ENCODE peak calls at places on chromosomes 13 and 19, in ten cellular contexts. U, O, W, Y, X, L, P, S, D and R are unnamed samples.

GRCh38 chr19:24159707-24160106 is 72.7 kb downstream of the ZNF254 start:
- DNase-seq in D (peak), X (no peak), W (no peak), Y (peak), U (no peak), S (no peak), L (peak), P (no peak), O (no peak), R (no peak)

GRCh38 chr19:3586124-3586626 is 897 bp downstream of the GIPC3 start:
- DNase-seq in W (peak), D (no peak), X (no peak), O (no peak), S (no peak), Y (no peak), L (no peak), P (no peak), U (no peak), R (no peak)

GRCh38 chr13:97191143-97191542 is 31.0 kb upstream of the MBNL2 start:
- DNase-seq in U (no peak), D (no peak), P (no peak), O (no peak), S (no peak), W (no peak), X (no peak), Y (no peak), L (no peak), R (no peak)

GRCh38 chr13:50226515-50227147 is 211.4 kb downstream of the KCNRG start:
- DNase-seq in U (no peak), L (no peak), W (no peak), P (no peak), X (no peak), Y (peak), D (peak), O (no peak), S (no peak), R (no peak)

GRCh38 chr19:29887498-29887897 is 54.5 kb upstream of the URI1 start:
- DNase-seq in D (no peak), U (no peak), S (no peak), Y (no peak), P (no peak), X (no peak), O (no peak), W (no peak), L (no peak), R (peak)

GRCh38 chr19:5824791-5825577 is 14.5 kb downstream of the FUT6 start:
- DNase-seq in D (no peak), O (no peak), L (no peak), S (no peak), X (no peak), U (no peak), W (no peak), P (no peak), Y (no peak), R (no peak)

GRCh38 chr13:80590551-80590950 is 249.6 kb upstream of the SPRY2 start:
- DNase-seq in X (no peak), S (no peak), P (no peak), L (no peak), D (no peak), U (no peak), Y (no peak), O (no peak), W (no peak), R (no peak)

GRCh38 chr19:49343127-49343526 is 7.9 kb downstream of the CD37 start:
- DNase-seq in L (no peak), X (no peak), Y (peak), U (no peak), S (no peak), P (no peak), D (no peak), W (no peak), O (no peak), R (no peak)

GRCh38 chr13:51148952-51149573 is 38.0 kb upstream of the C13orf42 start:
- DNase-seq in X (no peak), Y (peak), D (peak), P (no peak), S (peak), W (peak), U (no peak), L (peak), O (no peak), R (peak)

GRCh38 chr13:112740502-112741131 is 50.8 kb downstream of the ATP11A start:
- DNase-seq in U (no peak), D (peak), S (no peak), Y (no peak), L (peak), P (no peak), O (peak), W (peak), X (no peak), R (peak)

GRCh38 chr13:100039740-100040139 is 49.2 kb upstream of the PCCA start:
- DNase-seq in D (no peak), U (no peak), O (no peak), W (peak), Y (no peak), X (no peak), S (no peak), P (no peak), L (no peak), R (peak)

GRCh38 chr13:20291675-20292074 is 59.6 kb upstream of the GJB6 start:
- DNase-seq in X (no peak), L (no peak), Y (no peak), O (no peak), S (no peak), W (no peak), D (no peak), P (no peak), U (no peak), R (no peak)

GRCh38 chr13:80339841-80340642 is 884 bp downstream of the SPRY2 start:
- DNase-seq in U (no peak), X (peak), W (peak), L (peak), D (peak), S (no peak), P (no peak), Y (peak), O (peak), R (peak)

GRCh38 chr13:54206601-54207000 is 1178.0 kb downstream of the OLFM4 start:
- DNase-seq in O (no peak), W (no peak), Y (no peak), L (no peak), D (no peak), U (no peak), S (no peak), P (no peak), X (no peak), R (no peak)

GRCh38 chr19:1229056-1229607 is 8.7 kb downstream of the CBARP start:
- DNase-seq in O (no peak), L (no peak), S (no peak), X (no peak), D (no peak), W (no peak), U (no peak), P (no peak), Y (no peak), R (no peak)

GRCh38 chr13:30600470-30600869 is 17.2 kb upstream of the USPL1 start:
- DNase-seq in S (no peak), O (no peak), P (no peak), X (no peak), L (peak), Y (no peak), U (no peak), D (peak), W (no peak), R (no peak)

GRCh38 chr19:32231691-32232090 is 113.7 kb upstream of the ZNF507 start:
- DNase-seq in X (no peak), D (no peak), O (no peak), S (no peak), P (no peak), U (no peak), Y (no peak), W (no peak), L (no peak), R (no peak)

GRCh38 chr19:4380254-4380727 is 20.1 kb downstream of the SH3GL1 start:
- DNase-seq in W (no peak), P (peak), Y (peak), L (peak), D (no peak), O (peak), U (no peak), X (no peak), S (no peak), R (no peak)

GRCh38 chr13:30907167-30907761 is 1.2 kb downstream of the MEDAG start:
- DNase-seq in X (no peak), S (no peak), O (no peak), W (no peak), L (no peak), Y (no peak), P (no peak), D (peak), U (no peak), R (no peak)

GRCh38 chr19:37817180-37817911 is 38.0 kb upstream of the ZNF573 start:
- DNase-seq in D (peak), S (no peak), W (peak), U (no peak), L (no peak), Y (no peak), P (peak), X (peak), O (peak), R (no peak)

GRCh38 chr19:11551603-11552235 is 7.3 kb downstream of the ELOF1 start:
- DNase-seq in O (peak), X (no peak), S (no peak), L (no peak), D (no peak), W (peak), U (no peak), Y (no peak), P (no peak), R (peak)

GRCh38 chr19:5498817-5499535 is 43.8 kb downstream of the ZNRF4 start:
- DNase-seq in D (no peak), X (no peak), W (peak), Y (no peak), O (no peak), U (no peak), S (no peak), L (no peak), P (no peak), R (no peak)

GRCh38 chr13:48500652-48501197 is 32.2 kb downstream of the RCBTB2 start:
- DNase-seq in P (no peak), D (peak), S (peak), X (no peak), U (no peak), Y (peak), W (no peak), L (peak), O (no peak), R (peak)

GRCh38 chr13:89982406-89983085 is 1364.9 kb upstream of the MIR17HG start:
- DNase-seq in P (no peak), L (peak), O (no peak), S (peak), X (no peak), D (peak), U (no peak), Y (no peak), W (no peak), R (no peak)

GRCh38 chr13:79593121-79593520 is 112.2 kb downstream of the NDFIP2 start:
- DNase-seq in L (no peak), S (no peak), D (peak), P (no peak), Y (no peak), U (no peak), X (no peak), W (no peak), O (no peak), R (no peak)

GRCh38 chr13:91596832-91597231 is 198.4 kb downstream of the GPC5 start:
- DNase-seq in O (no peak), L (no peak), U (no peak), D (no peak), P (no peak), Y (no peak), X (no peak), S (no peak), W (no peak), R (no peak)

GRCh38 chr13:34107814-34108213 is 289.9 kb downstream of the RFC3 start:
- DNase-seq in P (no peak), U (no peak), Y (no peak), W (no peak), O (no peak), D (peak), S (no peak), X (no peak), L (peak), R (no peak)

GRCh38 chr19:5103061-5103701 is 134.3 kb downstream of the KDM4B start:
- DNase-seq in S (peak), O (no peak), D (peak), X (no peak), Y (no peak), U (no peak), P (no peak), W (no peak), L (no peak), R (no peak)

GRCh38 chr19:32875428-32875827 is 5.9 kb upstream of the SLC7A9 start:
- DNase-seq in S (no peak), W (no peak), U (no peak), O (peak), X (no peak), Y (no peak), L (no peak), D (no peak), P (no peak), R (no peak)

GRCh38 chr19:2446390-2446789 is 10.4 kb downstream of the LMNB2 start:
- DNase-seq in L (no peak), P (no peak), U (no peak), Y (peak), S (no peak), X (no peak), D (no peak), O (no peak), W (no peak), R (no peak)

GRCh38 chr13:114009590-114010400 is 35.9 kb upstream of the C13orf46 start:
- DNase-seq in X (no peak), Y (no peak), P (no peak), W (no peak), O (peak), D (no peak), L (no peak), U (no peak), S (no peak), R (no peak)

GRCh38 chr19:40601061-40601973 is at the start of gene LTBP4:
- DNase-seq in O (peak), S (no peak), Y (no peak), P (no peak), L (no peak), D (no peak), U (no peak), W (peak), X (no peak), R (no peak)
- TF ChIP-seq CTCF in O (no peak), S (peak), Y (no peak), P (no peak), L (no peak), D (no peak), U (no peak), W (peak), X (peak), R (no peak)

DNA sequence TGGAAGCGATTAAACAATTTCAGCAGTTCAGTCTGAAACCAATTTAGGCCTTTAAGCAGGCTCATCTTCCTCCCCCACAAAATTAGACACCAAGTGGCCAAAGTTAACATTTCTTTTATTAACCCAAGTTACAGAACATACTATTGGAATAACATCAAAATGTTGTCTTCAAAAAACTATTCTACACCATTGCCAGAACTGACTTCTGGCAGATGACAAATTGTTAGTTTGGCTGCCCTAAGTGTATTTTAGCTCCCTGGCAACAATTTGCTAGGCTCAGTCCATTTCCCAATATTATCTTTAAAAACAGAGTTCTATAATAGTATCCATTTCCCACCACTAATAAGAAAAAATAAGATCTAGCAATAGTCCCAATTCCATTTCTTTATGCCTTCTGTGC is 107.8 kb downstream of the SGCG start:
- DNase-seq in P (no peak), W (no peak), S (no peak), U (no peak), D (no peak), Y (no peak), L (no peak), X (no peak), O (no peak), R (no peak)
- TF ChIP-seq CTCF in P (no peak), W (no peak), S (no peak), U (no peak), D (no peak), Y (no peak), L (no peak), X (no peak), O (no peak), R (no peak)

GRCh38 chr19:47013041-47013517 is 6.6 kb upstream of the NPAS1 start:
- DNase-seq in X (peak), U (no peak), P (peak), O (peak), Y (peak), D (peak), S (peak), W (peak), L (peak), R (peak)
- TF ChIP-seq CTCF in X (peak), U (peak), P (peak), O (peak), Y (peak), D (peak), S (peak), W (peak), L (peak), R (peak)

GRCh38 chr19:51327066-51327985 is 14.6 kb downstream of the VSIG10L start:
- DNase-seq in W (peak), U (no peak), O (no peak), D (peak), Y (peak), L (no peak), P (no peak), S (no peak), X (no peak), R (no peak)
- TF ChIP-seq CTCF in W (peak), U (no peak), O (no peak), D (peak), Y (peak), L (no peak), P (no peak), S (no peak), X (peak), R (no peak)